ENCODE peak calls at places on chromosomes 7 and 10, in six cellular contexts. One of them, this sample, is unnamed. For H3K4me1, the result is how much of the 10 kb centered on the place peaks cover.

GRCh38 chr7:23622469-23622868 is 25.3 kb downstream of the CCDC126 start:
- DNase-seq in cardiac muscle cell: peak
- DNase-seq in astrocyte: peak
- DNase-seq in hepatocyte: no peak
- DNase-seq in breast epithelium: no peak
- DNase-seq in colonic mucosa: no peak
- DNase-seq in this sample: no peak

GRCh38 chr7:99380823-99381663 is 6.5 kb downstream of the ARPC1B start:
- DNase-seq in cardiac muscle cell: peak
- DNase-seq in astrocyte: no peak
- DNase-seq in hepatocyte: no peak
- DNase-seq in breast epithelium: no peak
- DNase-seq in colonic mucosa: peak
- DNase-seq in this sample: peak

GRCh38 chr7:1544178-1544895 is 11.7 kb downstream of the TMEM184A start:
- DNase-seq in cardiac muscle cell: no peak
- DNase-seq in astrocyte: no peak
- DNase-seq in hepatocyte: no peak
- DNase-seq in breast epithelium: no peak
- DNase-seq in colonic mucosa: no peak
- DNase-seq in this sample: no peak

GRCh38 chr7:102289051-102289450 is 2.4 kb downstream of the SH2B2 start:
- DNase-seq in cardiac muscle cell: no peak
- DNase-seq in astrocyte: no peak
- DNase-seq in hepatocyte: no peak
- DNase-seq in breast epithelium: no peak
- DNase-seq in colonic mucosa: no peak
- DNase-seq in this sample: no peak

GRCh38 chr7:67487316-67487715 is 490.7 kb downstream of the TYW1 start:
- DNase-seq in cardiac muscle cell: no peak
- DNase-seq in astrocyte: no peak
- DNase-seq in hepatocyte: no peak
- DNase-seq in breast epithelium: no peak
- DNase-seq in colonic mucosa: no peak
- DNase-seq in this sample: no peak

GRCh38 chr7:120742370-120742769 is 115.6 kb downstream of the TSPAN12 start:
- DNase-seq in cardiac muscle cell: no peak
- DNase-seq in astrocyte: no peak
- DNase-seq in hepatocyte: no peak
- DNase-seq in breast epithelium: no peak
- DNase-seq in colonic mucosa: no peak
- DNase-seq in this sample: no peak

GRCh38 chr10:103736763-103737162 is 118.6 kb downstream of the SH3PXD2A start:
- DNase-seq in cardiac muscle cell: no peak
- DNase-seq in astrocyte: no peak
- DNase-seq in hepatocyte: no peak
- DNase-seq in breast epithelium: no peak
- DNase-seq in colonic mucosa: no peak
- DNase-seq in this sample: peak

GRCh38 chr10:48564466-48565150 is 40.3 kb downstream of the ARHGAP22 start:
- DNase-seq in cardiac muscle cell: no peak
- DNase-seq in astrocyte: no peak
- DNase-seq in hepatocyte: no peak
- DNase-seq in breast epithelium: no peak
- DNase-seq in colonic mucosa: no peak
- DNase-seq in this sample: no peak

GRCh38 chr7:112511451-112512220 is 30.8 kb downstream of the LSMEM1 start:
- DNase-seq in cardiac muscle cell: no peak
- DNase-seq in astrocyte: no peak
- DNase-seq in hepatocyte: no peak
- DNase-seq in breast epithelium: no peak
- DNase-seq in colonic mucosa: no peak
- DNase-seq in this sample: no peak

GRCh38 chr10:114250246-114250645 is 11.2 kb downstream of the VWA2 start:
- DNase-seq in cardiac muscle cell: no peak
- DNase-seq in astrocyte: no peak
- DNase-seq in hepatocyte: no peak
- DNase-seq in breast epithelium: no peak
- DNase-seq in colonic mucosa: no peak
- DNase-seq in this sample: no peak

GRCh38 chr10:88200637-88201036 is 337.2 kb downstream of the PTEN start:
- DNase-seq in cardiac muscle cell: peak
- DNase-seq in astrocyte: peak
- DNase-seq in hepatocyte: no peak
- DNase-seq in breast epithelium: no peak
- DNase-seq in colonic mucosa: no peak
- DNase-seq in this sample: no peak

GRCh38 chr10:26438534-26439269 is 561 bp downstream of the APBB1IP start:
- DNase-seq in cardiac muscle cell: peak
- DNase-seq in astrocyte: peak
- DNase-seq in hepatocyte: peak
- DNase-seq in breast epithelium: no peak
- DNase-seq in colonic mucosa: peak
- DNase-seq in this sample: no peak

GRCh38 chr10:101222683-101223273 is 6.5 kb downstream of the LBX1 start:
- DNase-seq in cardiac muscle cell: no peak
- DNase-seq in astrocyte: no peak
- DNase-seq in hepatocyte: no peak
- DNase-seq in breast epithelium: no peak
- DNase-seq in colonic mucosa: no peak
- DNase-seq in this sample: no peak

GRCh38 chr7:157558516-157558874 is 221.7 kb downstream of the DNAJB6 start:
- DNase-seq in cardiac muscle cell: no peak
- DNase-seq in astrocyte: no peak
- DNase-seq in hepatocyte: no peak
- DNase-seq in breast epithelium: no peak
- DNase-seq in colonic mucosa: no peak
- DNase-seq in this sample: no peak

GRCh38 chr7:39754326-39755120 is 131.2 kb downstream of the RALA start:
- DNase-seq in cardiac muscle cell: peak
- DNase-seq in astrocyte: peak
- DNase-seq in hepatocyte: peak
- DNase-seq in breast epithelium: no peak
- DNase-seq in colonic mucosa: no peak
- DNase-seq in this sample: peak

GRCh38 chr7:66502230-66503035 is 126.2 kb upstream of the KCTD7 start:
- DNase-seq in cardiac muscle cell: no peak
- DNase-seq in astrocyte: no peak
- DNase-seq in hepatocyte: no peak
- DNase-seq in breast epithelium: no peak
- DNase-seq in colonic mucosa: no peak
- DNase-seq in this sample: no peak

GRCh38 chr7:24216576-24217116 is 67.3 kb upstream of the NPY start:
- DNase-seq in cardiac muscle cell: peak
- DNase-seq in astrocyte: peak
- DNase-seq in hepatocyte: peak
- DNase-seq in breast epithelium: no peak
- DNase-seq in colonic mucosa: no peak
- DNase-seq in this sample: peak

GRCh38 chr7:158547817-158548216 is 39.8 kb downstream of the PTPRN2 start:
- DNase-seq in cardiac muscle cell: no peak
- DNase-seq in astrocyte: no peak
- DNase-seq in hepatocyte: no peak
- DNase-seq in breast epithelium: no peak
- DNase-seq in colonic mucosa: no peak
- DNase-seq in this sample: no peak

GRCh38 chr7:14381306-14381705 is 391.8 kb upstream of the ETV1 start:
- DNase-seq in cardiac muscle cell: peak
- DNase-seq in astrocyte: peak
- DNase-seq in hepatocyte: no peak
- DNase-seq in breast epithelium: no peak
- DNase-seq in colonic mucosa: no peak
- DNase-seq in this sample: peak

GRCh38 chr7:98305951-98306535 is 24.6 kb downstream of the BRI3 start:
- DNase-seq in cardiac muscle cell: no peak
- DNase-seq in astrocyte: no peak
- DNase-seq in hepatocyte: no peak
- DNase-seq in breast epithelium: no peak
- DNase-seq in colonic mucosa: no peak
- DNase-seq in this sample: no peak

GRCh38 chr10:120571256-120571655 is 114.2 kb downstream of the PLPP4 start:
- DNase-seq in cardiac muscle cell: no peak
- DNase-seq in astrocyte: no peak
- DNase-seq in hepatocyte: no peak
- DNase-seq in breast epithelium: no peak
- DNase-seq in colonic mucosa: no peak
- DNase-seq in this sample: no peak

GRCh38 chr10:91307489-91307888 is 87.0 kb downstream of the PCGF5 start:
- DNase-seq in cardiac muscle cell: no peak
- DNase-seq in astrocyte: no peak
- DNase-seq in hepatocyte: no peak
- DNase-seq in breast epithelium: no peak
- DNase-seq in colonic mucosa: no peak
- DNase-seq in this sample: no peak

GRCh38 chr10:61903184-61903990 is 1.9 kb downstream of the ARID5B start:
- DNase-seq in cardiac muscle cell: peak
- DNase-seq in astrocyte: peak
- DNase-seq in hepatocyte: peak
- DNase-seq in breast epithelium: no peak
- DNase-seq in colonic mucosa: peak
- DNase-seq in this sample: peak

GRCh38 chr7:105003275-105003674 is 10.7 kb upstream of the KMT2E start:
- DNase-seq in cardiac muscle cell: peak
- DNase-seq in astrocyte: peak
- DNase-seq in hepatocyte: peak
- DNase-seq in breast epithelium: no peak
- DNase-seq in colonic mucosa: no peak
- DNase-seq in this sample: peak

GRCh38 chr7:105001652-105002184 is 12.3 kb upstream of the KMT2E start:
- DNase-seq in cardiac muscle cell: no peak
- DNase-seq in astrocyte: no peak
- DNase-seq in hepatocyte: no peak
- DNase-seq in breast epithelium: no peak
- DNase-seq in colonic mucosa: no peak
- DNase-seq in this sample: no peak

GRCh38 chr7:105006367-105007139 is 7.5 kb upstream of the KMT2E start:
- DNase-seq in cardiac muscle cell: no peak
- DNase-seq in astrocyte: no peak
- DNase-seq in hepatocyte: peak
- DNase-seq in breast epithelium: no peak
- DNase-seq in colonic mucosa: peak
- DNase-seq in this sample: peak

GRCh38 chr7:105000927-105001336 is 13.1 kb upstream of the KMT2E start:
- DNase-seq in cardiac muscle cell: no peak
- DNase-seq in astrocyte: no peak
- DNase-seq in hepatocyte: no peak
- DNase-seq in breast epithelium: no peak
- DNase-seq in colonic mucosa: no peak
- DNase-seq in this sample: no peak

DNA sequence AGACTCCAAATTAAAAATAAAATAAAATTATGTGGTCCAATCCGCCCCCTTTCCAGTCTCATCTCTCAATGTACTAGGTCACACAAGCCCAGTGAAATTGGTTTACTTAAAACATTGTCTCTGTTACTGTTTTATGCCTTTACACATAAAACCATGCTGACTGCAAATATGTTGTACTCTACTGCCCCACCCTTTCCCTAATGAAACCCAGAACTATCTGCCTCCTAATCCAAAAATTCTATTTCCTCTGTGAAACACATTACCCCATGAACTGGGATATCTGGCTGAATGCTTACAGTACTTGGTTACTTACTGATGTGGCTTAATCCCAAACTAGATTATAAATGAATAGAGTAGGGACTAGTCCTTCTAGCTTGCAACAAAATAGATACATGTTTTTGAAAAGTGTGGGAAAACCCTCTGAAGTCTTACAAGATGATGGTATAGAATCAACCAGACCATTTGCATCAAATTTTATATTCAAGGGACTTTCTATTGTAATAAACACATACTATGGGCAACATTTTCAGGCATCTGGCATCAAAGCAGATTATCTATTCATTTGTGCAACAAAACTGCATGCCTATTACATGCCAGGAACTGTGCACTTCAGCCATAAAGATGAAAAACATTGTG is 10.0 kb upstream of the KMT2E start:
- DNase-seq in cardiac muscle cell: no peak
- DNase-seq in astrocyte: no peak
- DNase-seq in hepatocyte: no peak
- DNase-seq in breast epithelium: no peak
- DNase-seq in colonic mucosa: no peak
- DNase-seq in this sample: no peak
- H3K4me1 ChIP-seq in cardiac muscle cell: under half
- H3K4me1 ChIP-seq in astrocyte: under half
- H3K4me1 ChIP-seq in hepatocyte: half or more
- H3K4me1 ChIP-seq in breast epithelium: under half
- H3K4me1 ChIP-seq in colonic mucosa: under half
- H3K4me1 ChIP-seq in this sample: under half

GRCh38 chr10:33122014-33122788 is 164.2 kb upstream of the ITGB1 start:
- DNase-seq in cardiac muscle cell: peak
- DNase-seq in astrocyte: peak
- DNase-seq in hepatocyte: peak
- DNase-seq in breast epithelium: no peak
- DNase-seq in colonic mucosa: no peak
- DNase-seq in this sample: no peak
- H3K4me1 ChIP-seq in cardiac muscle cell: under half
- H3K4me1 ChIP-seq in astrocyte: under half
- H3K4me1 ChIP-seq in hepatocyte: under half
- H3K4me1 ChIP-seq in breast epithelium: under half
- H3K4me1 ChIP-seq in colonic mucosa: under half
- H3K4me1 ChIP-seq in this sample: under half

GRCh38 chr10:60480865-60481563 is 91.3 kb upstream of the ANK3 start:
- DNase-seq in cardiac muscle cell: peak
- DNase-seq in astrocyte: peak
- DNase-seq in hepatocyte: peak
- DNase-seq in breast epithelium: no peak
- DNase-seq in colonic mucosa: no peak
- DNase-seq in this sample: peak
- H3K4me1 ChIP-seq in cardiac muscle cell: under half
- H3K4me1 ChIP-seq in astrocyte: under half
- H3K4me1 ChIP-seq in hepatocyte: under half
- H3K4me1 ChIP-seq in breast epithelium: under half
- H3K4me1 ChIP-seq in colonic mucosa: under half
- H3K4me1 ChIP-seq in this sample: under half

DNA sequence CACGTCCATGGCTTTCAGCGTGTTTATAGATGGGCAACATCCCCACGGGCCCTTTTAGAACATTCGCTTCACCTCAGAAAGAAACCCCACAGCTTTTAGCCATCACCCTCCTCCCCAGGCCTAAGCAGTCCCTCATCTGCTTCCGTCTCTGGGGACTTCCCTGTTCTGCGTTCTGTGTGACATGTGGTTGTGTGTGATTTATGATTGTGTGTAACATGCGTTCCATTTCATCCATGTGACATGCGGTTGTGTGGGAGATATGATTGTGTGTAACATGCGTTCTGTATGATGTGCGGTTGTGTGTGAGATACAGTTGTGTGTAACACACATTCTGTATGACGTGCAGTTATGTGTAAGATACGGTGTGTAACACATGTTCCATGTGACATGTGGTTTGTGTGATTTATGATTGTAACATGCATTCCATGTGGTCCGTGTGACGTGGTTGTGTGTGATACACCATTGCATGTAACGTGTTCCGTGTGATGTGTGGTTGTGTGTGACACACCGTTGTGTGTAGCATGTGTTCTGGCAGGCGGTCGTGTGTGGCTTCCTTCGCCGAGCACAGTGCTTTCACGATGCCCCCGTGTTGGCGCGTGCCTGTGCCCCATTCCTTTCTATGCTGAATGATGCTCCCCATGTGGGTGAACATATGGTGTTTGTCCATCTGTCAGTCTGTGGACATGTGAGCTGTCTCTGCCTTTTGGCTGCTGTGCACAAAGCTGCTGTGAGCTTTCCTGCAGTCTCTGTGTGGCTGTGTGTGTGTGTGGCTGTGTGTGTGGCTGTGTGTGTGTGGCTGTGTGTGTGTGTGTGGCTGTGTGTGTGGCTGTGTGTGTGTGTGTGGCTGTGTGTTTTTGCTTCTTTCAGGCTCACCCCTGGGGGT is 26.2 kb downstream of the PWWP2B start:
- DNase-seq in cardiac muscle cell: no peak
- DNase-seq in astrocyte: no peak
- DNase-seq in hepatocyte: no peak
- DNase-seq in breast epithelium: no peak
- DNase-seq in colonic mucosa: no peak
- DNase-seq in this sample: no peak
- H3K4me1 ChIP-seq in cardiac muscle cell: under half
- H3K4me1 ChIP-seq in astrocyte: under half
- H3K4me1 ChIP-seq in hepatocyte: under half
- H3K4me1 ChIP-seq in breast epithelium: under half
- H3K4me1 ChIP-seq in colonic mucosa: under half
- H3K4me1 ChIP-seq in this sample: under half

This sample was measured in mammary epithelial cell.